ENCODE peak calls at places on chromosomes 16 and 17, in six cellular contexts. N is upper lobe of left lung, J is K562, D is GM12878, Q is A549, X is HepG2. S is an unnamed sample.
A peak's percentile ranks its signal among the peaks of the same experiment; 100 is the strongest.

GRCh38 chr17:77132411-77133086 is 8.2 kb upstream of the SEC14L1 start:
- ATAC-seq in N (no peak), J (no peak), D (no peak), Q (peak; percentile 53), X (no peak), S (no peak)

GRCh38 chr17:78528541-78528940 is 48.7 kb downstream of the DNAH17 start:
- ATAC-seq in N (no peak), J (peak; percentile 89), D (no peak), Q (no peak), X (no peak), S (no peak)

GRCh38 chr17:43155666-43156065 is 15.3 kb upstream of the NBR1 start:
- ATAC-seq in N (no peak), J (no peak), D (no peak), Q (no peak), X (peak; percentile 41), S (no peak)

GRCh38 chr17:63598284-63598683 is 2.4 kb upstream of the TACO1 start:
- ATAC-seq in N (no peak), J (no peak), D (no peak), Q (no peak), X (no peak), S (no peak)

GRCh38 chr17:81867952-81868673 is 3.0 kb downstream of the ARHGDIA start:
- ATAC-seq in N (no peak), J (peak; percentile 15), D (no peak), Q (peak; percentile 11), X (peak; percentile 3), S (no peak)

GRCh38 chr16:49695782-49696413 is 160.0 kb downstream of the ZNF423 start:
- ATAC-seq in N (no peak), J (no peak), D (no peak), Q (no peak), X (no peak), S (no peak)

GRCh38 chr16:53814791-53815190 is 110.8 kb downstream of the FTO start:
- ATAC-seq in N (no peak), J (no peak), D (no peak), Q (no peak), X (no peak), S (no peak)

GRCh38 chr17:32525116-32525515 is 38.3 kb downstream of the CDK5R1 start:
- ATAC-seq in N (no peak), J (no peak), D (no peak), Q (no peak), X (no peak), S (no peak)

GRCh38 chr16:75264999-75265910 is 13.8 kb upstream of the BCAR1 start:
- ATAC-seq in N (peak; percentile 28), J (peak; percentile 35), D (peak; percentile 28), Q (peak; percentile 17), X (no peak), S (peak; percentile 29)

GRCh38 chr17:13311301-13311700 is 290.4 kb downstream of the HS3ST3A1 start:
- ATAC-seq in N (no peak), J (no peak), D (no peak), Q (no peak), X (no peak), S (no peak)

GRCh38 chr17:77546772-77547201 is 406.0 kb downstream of the SEC14L1 start:
- ATAC-seq in N (no peak), J (peak; percentile 36), D (no peak), Q (no peak), X (no peak), S (no peak)

GRCh38 chr16:22300427-22301071 is 3.3 kb downstream of the POLR3E start:
- ATAC-seq in N (no peak), J (no peak), D (peak; percentile 19), Q (peak; percentile 30), X (peak; percentile 37), S (no peak)

GRCh38 chr17:3512512-3513171 is 36.8 kb downstream of the ASPA start:
- ATAC-seq in N (peak; percentile 90), J (no peak), D (no peak), Q (no peak), X (peak; percentile 66), S (peak; percentile 87)

GRCh38 chr16:56087636-56088035 is 103.7 kb upstream of the GNAO1 start:
- ATAC-seq in N (peak; percentile 69), J (no peak), D (no peak), Q (no peak), X (no peak), S (no peak)

GRCh38 chr17:30922235-30922993 is 669 bp downstream of the ADAP2 start:
- ATAC-seq in N (peak; percentile 69), J (no peak), D (peak; percentile 46), Q (peak; percentile 60), X (peak; percentile 23), S (peak; percentile 38)

GRCh38 chr16:73268311-73268997 is 220.5 kb upstream of the ZFHX3 start:
- ATAC-seq in N (no peak), J (no peak), D (no peak), Q (peak; percentile 88), X (peak; percentile 86), S (no peak)

GRCh38 chr16:84851192-84852127 is 31.7 kb downstream of the CRISPLD2 start:
- ATAC-seq in N (peak; percentile 71), J (no peak), D (no peak), Q (peak; percentile 92), X (peak; percentile 92), S (no peak)

GRCh38 chr16:20883554-20884239 is 16.5 kb downstream of the DCUN1D3 start:
- ATAC-seq in N (no peak), J (no peak), D (no peak), Q (no peak), X (no peak), S (peak; percentile 54)

GRCh38 chr17:22599322-22599721 is 907.0 kb downstream of the KCNJ18 start:
- ATAC-seq in N (no peak), J (no peak), D (no peak), Q (no peak), X (no peak), S (no peak)

GRCh38 chr16:66798162-66798561 is 3.2 kb downstream of the TERB1 start:
- ATAC-seq in N (no peak), J (no peak), D (no peak), Q (no peak), X (no peak), S (no peak)

GRCh38 chr17:42056634-42057033 is 6.2 kb upstream of the C17orf113 start:
- ATAC-seq in N (no peak), J (no peak), D (no peak), Q (no peak), X (no peak), S (no peak)

GRCh38 chr17:49910858-49911204 is 58.2 kb upstream of the DLX4 start:
- ATAC-seq in N (no peak), J (no peak), D (no peak), Q (no peak), X (no peak), S (no peak)

GRCh38 chr17:11787074-11787473 is 188.8 kb downstream of the DNAH9 start:
- ATAC-seq in N (no peak), J (no peak), D (no peak), Q (no peak), X (no peak), S (no peak)

DNA sequence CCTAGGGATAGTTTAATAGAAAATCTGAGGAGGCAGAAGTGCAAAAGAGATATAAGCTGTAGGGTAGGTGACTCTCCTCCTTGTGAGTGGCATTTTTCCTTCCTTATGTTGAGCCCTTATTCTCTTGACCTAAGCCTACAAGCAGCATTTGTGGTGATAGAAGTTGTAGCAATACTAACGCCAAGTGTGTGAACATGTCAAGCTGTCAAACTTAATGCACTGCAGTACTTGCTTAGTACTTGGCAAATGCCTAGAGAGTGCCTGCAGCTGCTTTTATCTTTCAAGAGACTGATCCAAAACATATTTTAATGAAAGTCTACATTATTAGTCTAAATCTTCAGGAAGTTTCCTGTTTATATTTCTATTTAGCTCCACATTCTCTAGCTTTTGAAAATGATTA is 83.2 kb downstream of the CNTNAP4 start:
- ATAC-seq in N (no peak), J (no peak), D (no peak), Q (no peak), X (no peak), S (no peak)
- TF ChIP-seq EP300 in N (no peak), J (no peak), D (no peak), Q (no peak), X (no peak), S (no peak)

DNA sequence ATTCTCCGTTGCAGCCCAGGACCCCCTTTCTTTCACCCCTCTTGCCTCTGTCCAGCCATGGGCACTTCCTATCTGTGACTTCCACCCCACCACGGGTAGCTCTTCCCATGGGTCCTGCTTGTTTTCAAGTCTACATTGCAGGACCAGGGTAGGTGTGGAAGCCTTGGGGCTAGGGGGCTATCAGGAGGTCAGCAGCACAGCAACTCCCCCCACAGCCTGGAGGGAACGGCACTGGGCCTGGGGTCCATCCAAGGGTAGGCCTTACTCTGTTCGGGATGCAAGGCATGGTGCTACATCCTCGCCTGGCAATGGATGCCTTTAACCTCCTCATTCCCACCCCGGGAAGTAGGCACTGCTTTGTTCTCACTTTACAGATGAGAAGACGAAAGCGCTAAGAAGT is 109.3 kb downstream of the IRX5 start:
- ATAC-seq in N (no peak), J (no peak), D (no peak), Q (no peak), X (no peak), S (no peak)
- H3K27ac ChIP-seq in N (no peak overlapping the region), J (no peak overlapping the region), D (no peak overlapping the region), Q (no peak overlapping the region), X (no peak overlapping the region), S (no peak overlapping the region)

GRCh38 chr17:9696279-9697044 is 51.1 kb downstream of the USP43 start:
- ATAC-seq in N (no peak), J (no peak), D (no peak), Q (peak; percentile 38), X (peak; percentile 45), S (no peak)
- TF ChIP-seq CTCF in N (no peak), J (no peak), D (no peak), Q (no peak), X (peak; percentile 40), S (no peak)

GRCh38 chr17:65729207-65729606 is 167.8 kb upstream of the AXIN2 start:
- ATAC-seq in N (no peak), J (no peak), D (no peak), Q (no peak), X (no peak), S (no peak)

GRCh38 chr17:65733314-65733713 is 171.9 kb upstream of the AXIN2 start:
- ATAC-seq in N (no peak), J (no peak), D (no peak), Q (no peak), X (no peak), S (no peak)

GRCh38 chr17:65727243-65727642 is 165.8 kb upstream of the AXIN2 start:
- ATAC-seq in N (no peak), J (no peak), D (no peak), Q (no peak), X (no peak), S (no peak)

GRCh38 chr17:65727832-65728231 is 166.4 kb upstream of the AXIN2 start:
- ATAC-seq in N (no peak), J (no peak), D (no peak), Q (no peak), X (no peak), S (no peak)

DNA sequence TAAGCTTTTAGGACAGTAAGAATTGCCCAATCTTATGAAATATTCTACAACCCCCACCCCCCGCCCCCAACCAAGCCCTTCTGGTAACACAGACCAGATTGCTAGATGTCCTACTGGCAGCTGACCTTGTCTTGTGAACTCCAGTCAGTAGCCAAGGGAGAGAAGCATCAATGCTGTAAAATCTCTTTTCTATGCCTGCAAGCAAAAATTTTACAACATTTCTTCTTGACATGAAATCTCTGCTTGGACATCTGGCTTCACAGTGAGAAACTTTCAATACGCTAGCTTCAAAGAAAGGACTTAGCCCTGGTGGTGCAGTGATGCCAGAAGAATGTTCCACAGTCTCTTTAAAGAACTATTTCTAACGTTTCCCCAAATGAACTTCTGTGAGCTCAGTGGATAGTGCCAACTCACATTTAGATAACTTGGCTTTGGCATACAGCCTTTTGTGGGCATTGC is 169.3 kb upstream of the AXIN2 start:
- ATAC-seq in N (peak; percentile 58), J (no peak), D (no peak), Q (no peak), X (no peak), S (peak; percentile 72)
- TF ChIP-seq EP300 in N (no peak), J (no peak), D (no peak), Q (no peak), X (no peak), S (no peak)